ENCODE peak calls at places on chromosomes 2 and 18, in ten cellular contexts. Y is adrenal gland; W is pancreas; U is activated T-helper 2 cell treated with anti-CD3 and anti-CD28 coated beads, Interferon-gamma antibody, Interleukin-2, Interleukin-4, amounts not matched to agents 10 μg/mL and 5 μg/mL and 100 μg/mL, durations not matched to agents 14 hours and 24 hours and 36 hours; N is stimulated activated CD4-positive, alpha-beta T cell treated with anti-CD3 and anti-CD28 coated beads, Interleukin-1b, Interleukin-23, amount 100 ng/mL, for 24 hours; X is left ventricle myocardium inferior; Z is Daoy; D is HTR-8/SVneo; M is HFFc6; R is EL. T is an unnamed sample.

GRCh38 chr2:223897669-223898314 is 47.3 kb downstream of the WDFY1 start:
- DNase-seq in Y (no peak), W (no peak), U (no peak), N (no peak), X (no peak), Z (no peak), D (no peak), M (no peak), R (peak), T (no peak)

GRCh38 chr2:49004046-49004626 is 150.2 kb downstream of the FSHR start:
- DNase-seq in Y (peak), W (no peak), U (no peak), N (no peak), X (no peak), Z (no peak), D (no peak), M (no peak), R (no peak), T (no peak)

GRCh38 chr2:105522645-105523044 is 123.8 kb upstream of the FHL2 start:
- DNase-seq in Y (no peak), W (no peak), U (no peak), N (no peak), X (no peak), Z (no peak), D (no peak), M (no peak), R (no peak), T (no peak)

GRCh38 chr2:164430166-164430783 is 191.0 kb downstream of the GRB14 start:
- DNase-seq in Y (no peak), W (peak), U (no peak), N (no peak), X (no peak), Z (peak), D (peak), M (peak), R (peak), T (no peak)

GRCh38 chr18:66575263-66575662 is 28.6 kb downstream of the CDH19 start:
- DNase-seq in Y (no peak), W (no peak), U (no peak), N (no peak), X (no peak), Z (no peak), D (no peak), M (no peak), R (no peak), T (no peak)

GRCh38 chr18:76499596-76500340 is 4.7 kb upstream of the ZNF516 start:
- DNase-seq in Y (no peak), W (no peak), U (no peak), N (no peak), X (no peak), Z (no peak), D (no peak), M (no peak), R (no peak), T (no peak)

GRCh38 chr2:178553047-178553446 is 72.8 kb downstream of the PLEKHA3 start:
- DNase-seq in Y (no peak), W (no peak), U (no peak), N (no peak), X (no peak), Z (peak), D (peak), M (peak), R (peak), T (peak)

GRCh38 chr2:206856474-206856873 is 82.8 kb upstream of the CPO start:
- DNase-seq in Y (no peak), W (no peak), U (no peak), N (no peak), X (no peak), Z (no peak), D (no peak), M (peak), R (peak), T (no peak)

GRCh38 chr2:102024410-102024809 is 32.6 kb downstream of the IL1R2 start:
- DNase-seq in Y (no peak), W (no peak), U (no peak), N (no peak), X (no peak), Z (no peak), D (no peak), M (no peak), R (no peak), T (no peak)

GRCh38 chr2:39568561-39569006 is 97.1 kb upstream of the TMEM178A start:
- DNase-seq in Y (peak), W (no peak), U (no peak), N (no peak), X (no peak), Z (peak), D (peak), M (peak), R (peak), T (peak)

GRCh38 chr2:138485019-138485418 is 16.6 kb upstream of the SPOPL start:
- DNase-seq in Y (no peak), W (no peak), U (no peak), N (no peak), X (no peak), Z (no peak), D (no peak), M (no peak), R (no peak), T (no peak)

GRCh38 chr2:234335676-234336228 is 161.1 kb downstream of the ARL4C start:
- DNase-seq in Y (peak), W (peak), U (peak), N (peak), X (peak), Z (peak), D (peak), M (peak), R (peak), T (peak)

GRCh38 chr18:40608220-40608619 is 1346.8 kb upstream of the PIK3C3 start:
- DNase-seq in Y (no peak), W (no peak), U (no peak), N (no peak), X (no peak), Z (no peak), D (no peak), M (no peak), R (no peak), T (no peak)

GRCh38 chr2:15311201-15311882 is 249.8 kb downstream of the NBAS start:
- DNase-seq in Y (no peak), W (no peak), U (no peak), N (no peak), X (no peak), Z (no peak), D (no peak), M (no peak), R (no peak), T (no peak)

GRCh38 chr18:24076950-24077349 is 61.9 kb upstream of the CABYR start:
- DNase-seq in Y (no peak), W (no peak), U (no peak), N (no peak), X (no peak), Z (no peak), D (no peak), M (no peak), R (no peak), T (no peak)

GRCh38 chr2:101305492-101306123 is 2.9 kb downstream of the RNF149 start:
- DNase-seq in Y (no peak), W (no peak), U (no peak), N (no peak), X (no peak), Z (peak), D (no peak), M (peak), R (peak), T (no peak)

GRCh38 chr2:236658974-236659757 is 89.5 kb downstream of the ACKR3 start:
- DNase-seq in Y (no peak), W (peak), U (no peak), N (no peak), X (no peak), Z (no peak), D (no peak), M (no peak), R (no peak), T (no peak)

GRCh38 chr18:7824970-7825369 is 257.9 kb downstream of the PTPRM start:
- DNase-seq in Y (peak), W (no peak), U (no peak), N (no peak), X (peak), Z (no peak), D (no peak), M (no peak), R (no peak), T (no peak)

GRCh38 chr2:67514515-67514914 is 117.4 kb downstream of the ETAA1 start:
- DNase-seq in Y (no peak), W (no peak), U (no peak), N (no peak), X (no peak), Z (peak), D (no peak), M (peak), R (peak), T (no peak)

GRCh38 chr2:22153974-22154373 is 1030.2 kb downstream of the TDRD15 start:
- DNase-seq in Y (no peak), W (no peak), U (no peak), N (no peak), X (no peak), Z (no peak), D (no peak), M (no peak), R (no peak), T (no peak)

GRCh38 chr2:205734436-205734835 is 52.1 kb downstream of the NRP2 start:
- DNase-seq in Y (peak), W (no peak), U (no peak), N (no peak), X (no peak), Z (peak), D (peak), M (peak), R (peak), T (no peak)

GRCh38 chr2:110114801-110115200 is 821 bp downstream of the MALL start:
- DNase-seq in Y (no peak), W (no peak), U (no peak), N (no peak), X (no peak), Z (no peak), D (no peak), M (no peak), R (no peak), T (no peak)

GRCh38 chr2:6667326-6667725 is 198.4 kb downstream of the CMPK2 start:
- DNase-seq in Y (no peak), W (no peak), U (no peak), N (no peak), X (no peak), Z (no peak), D (no peak), M (no peak), R (no peak), T (no peak)

GRCh38 chr18:28208268-28208667 is 31.3 kb upstream of the CDH2 start:
- DNase-seq in Y (no peak), W (no peak), U (no peak), N (no peak), X (no peak), Z (no peak), D (no peak), M (no peak), R (no peak), T (no peak)

GRCh38 chr2:46674451-46674850 is 195.1 kb downstream of the TMEM247 start:
- DNase-seq in Y (no peak), W (no peak), U (no peak), N (no peak), X (no peak), Z (no peak), D (no peak), M (no peak), R (no peak), T (no peak)

GRCh38 chr2:219469186-219469724 is 29.4 kb upstream of the GMPPA start:
- DNase-seq in Y (no peak), W (no peak), U (no peak), N (no peak), X (no peak), Z (peak), D (peak), M (peak), R (peak), T (no peak)

GRCh38 chr2:238636269-238637073 is 209.7 kb downstream of the ASB1 start:
- DNase-seq in Y (no peak), W (no peak), U (no peak), N (no peak), X (no peak), Z (peak), D (peak), M (peak), R (peak), T (no peak)

GRCh38 chr2:119821266-119821665 is 61.5 kb downstream of the PTPN4 start:
- DNase-seq in Y (no peak), W (no peak), U (no peak), N (no peak), X (no peak), Z (no peak), D (no peak), M (no peak), R (peak), T (no peak)